ENCODE peak calls at places on chromosomes 13 and 19, in ten cellular contexts. Y is stimulated activated CD4-positive, alpha-beta T cell treated with anti-CD3 and anti-CD28 coated beads, Interleukin-2, amount 100 ng/mL, for 48 hours; L is amniotic stem cell; B is testis; S is CD8-positive, alpha-beta memory T cell; T is nephron progenitor cell; C is AG09309; Q is mucosa of gallbladder; U is endothelial cell; K is cardiac muscle cell. P is an unnamed sample.

GRCh38 chr19:1101337-1101698 is 2.5 kb upstream of the GPX4 start:
- DNase-seq in Y (no peak), L (no peak), B (no peak), S (no peak), T (no peak), C (no peak), Q (no peak), U (peak), K (no peak), P (no peak)

GRCh38 chr19:39695759-39696158 is 8.5 kb upstream of the LGALS14 start:
- DNase-seq in Y (no peak), L (no peak), B (no peak), S (no peak), T (no peak), C (no peak), Q (no peak), U (no peak), K (no peak), P (no peak)

GRCh38 chr13:97267418-97268059 is 45.4 kb downstream of the MBNL2 start:
- DNase-seq in Y (no peak), L (no peak), B (no peak), S (no peak), T (no peak), C (no peak), Q (no peak), U (no peak), K (no peak), P (no peak)

GRCh38 chr13:105928048-105928447 is 607.4 kb downstream of the EFNB2 start:
- DNase-seq in Y (no peak), L (no peak), B (no peak), S (no peak), T (no peak), C (no peak), Q (no peak), U (no peak), K (no peak), P (no peak)

GRCh38 chr19:510606-511100 is 3.4 kb downstream of the TPGS1 start:
- DNase-seq in Y (peak), L (peak), B (peak), S (peak), T (peak), C (no peak), Q (peak), U (peak), K (peak), P (no peak)

GRCh38 chr13:72025836-72026235 is 158.8 kb upstream of the DACH1 start:
- DNase-seq in Y (no peak), L (no peak), B (no peak), S (no peak), T (no peak), C (no peak), Q (no peak), U (no peak), K (no peak), P (no peak)

GRCh38 chr19:15249912-15250634 is 17.8 kb upstream of the EPHX3 start:
- DNase-seq in Y (no peak), L (peak), B (peak), S (no peak), T (peak), C (peak), Q (peak), U (no peak), K (peak), P (no peak)

GRCh38 chr19:277581-278165 is 13.5 kb downstream of the PLPP2 start:
- DNase-seq in Y (no peak), L (no peak), B (no peak), S (no peak), T (peak), C (no peak), Q (no peak), U (peak), K (peak), P (no peak)

GRCh38 chr19:5022066-5022860 is 53.4 kb downstream of the KDM4B start:
- DNase-seq in Y (no peak), L (no peak), B (no peak), S (no peak), T (no peak), C (no peak), Q (no peak), U (no peak), K (no peak), P (no peak)

GRCh38 chr19:43751466-43752220 is 3.1 kb downstream of the SMG9 start:
- DNase-seq in Y (no peak), L (no peak), B (no peak), S (no peak), T (no peak), C (no peak), Q (no peak), U (no peak), K (no peak), P (no peak)

GRCh38 chr19:2213799-2214198 is 22.3 kb downstream of the PLEKHJ1 start:
- DNase-seq in Y (no peak), L (no peak), B (no peak), S (no peak), T (peak), C (no peak), Q (no peak), U (no peak), K (no peak), P (no peak)

GRCh38 chr13:24173775-24174174 is 13.3 kb downstream of the SPATA13 start:
- DNase-seq in Y (no peak), L (no peak), B (no peak), S (no peak), T (no peak), C (no peak), Q (no peak), U (no peak), K (no peak), P (no peak)

GRCh38 chr13:64075543-64076271 is 2660.1 kb upstream of the PCDH20 start:
- DNase-seq in Y (no peak), L (no peak), B (peak), S (no peak), T (no peak), C (no peak), Q (no peak), U (no peak), K (no peak), P (no peak)

GRCh38 chr13:48950507-48950886 is 25.2 kb upstream of the FNDC3A start:
- DNase-seq in Y (no peak), L (no peak), B (no peak), S (no peak), T (no peak), C (no peak), Q (no peak), U (no peak), K (peak), P (no peak)

GRCh38 chr13:91534996-91535395 is 136.6 kb downstream of the GPC5 start:
- DNase-seq in Y (no peak), L (no peak), B (no peak), S (no peak), T (no peak), C (no peak), Q (no peak), U (no peak), K (no peak), P (no peak)

GRCh38 chr13:19781526-19781925 is 1.2 kb downstream of the PSPC1 start:
- DNase-seq in Y (no peak), L (no peak), B (peak), S (no peak), T (no peak), C (no peak), Q (no peak), U (no peak), K (no peak), P (no peak)

GRCh38 chr13:45564108-45564507 is 51.4 kb downstream of the ERICH6B start:
- DNase-seq in Y (no peak), L (peak), B (no peak), S (no peak), T (no peak), C (peak), Q (no peak), U (no peak), K (peak), P (peak)